ENCODE peak calls at places on chromosomes 13 and 19, in six cellular contexts. P is natural killer cell, D is foreskin fibroblast, K is A549, I is HFF-Myc, C is omental fat pad. Z is an unnamed sample.

GRCh38 chr19:56105090-56105701 is 15.9 kb downstream of the ZNF787 start:
- DNase-seq in P (peak), D (peak), K (peak), I (no peak), C (peak), Z (no peak)

GRCh38 chr13:30576528-30576927 is 41.2 kb upstream of the USPL1 start:
- DNase-seq in P (no peak), D (no peak), K (no peak), I (no peak), C (no peak), Z (no peak)

GRCh38 chr19:50341091-50341564 is 12.0 kb upstream of the KCNC3 start:
- DNase-seq in P (no peak), D (no peak), K (no peak), I (no peak), C (no peak), Z (no peak)

GRCh38 chr19:3760871-3761361 is 576 bp downstream of the APBA3 start:
- DNase-seq in P (no peak), D (no peak), K (no peak), I (no peak), C (no peak), Z (no peak)

GRCh38 chr13:64639206-64639605 is 2590.9 kb downstream of the PCDH9 start:
- DNase-seq in P (no peak), D (peak), K (peak), I (no peak), C (no peak), Z (no peak)

GRCh38 chr13:80141114-80141849 is 199.6 kb downstream of the SPRY2 start:
- DNase-seq in P (no peak), D (peak), K (no peak), I (no peak), C (no peak), Z (no peak)

GRCh38 chr13:113806104-113806471 is 47.1 kb downstream of the TMEM255B start:
- DNase-seq in P (no peak), D (no peak), K (no peak), I (no peak), C (no peak), Z (no peak)

GRCh38 chr19:50661675-50662441 is 12.6 kb downstream of the C19orf81 start:
- DNase-seq in P (no peak), D (no peak), K (no peak), I (no peak), C (no peak), Z (no peak)

GRCh38 chr19:51971624-51972023 is 15.0 kb downstream of the ZNF350 start:
- DNase-seq in P (no peak), D (no peak), K (peak), I (no peak), C (no peak), Z (no peak)

GRCh38 chr19:1823020-1823419 is 10.9 kb upstream of the ATP8B3 start:
- DNase-seq in P (no peak), D (no peak), K (no peak), I (no peak), C (no peak), Z (no peak)

GRCh38 chr13:44806841-44807240 is 182.4 kb downstream of the NUFIP1 start:
- DNase-seq in P (no peak), D (no peak), K (no peak), I (no peak), C (no peak), Z (no peak)

GRCh38 chr13:63299995-63300394 is 1884.3 kb upstream of the PCDH20 start:
- DNase-seq in P (no peak), D (no peak), K (no peak), I (no peak), C (no peak), Z (no peak)

GRCh38 chr19:41811036-41811435 is 14.6 kb downstream of the CEACAM3 start:
- DNase-seq in P (no peak), D (no peak), K (no peak), I (no peak), C (no peak), Z (no peak)

GRCh38 chr13:113548171-113548641 is 36.3 kb upstream of the TFDP1 start:
- DNase-seq in P (no peak), D (no peak), K (no peak), I (no peak), C (no peak), Z (no peak)

GRCh38 chr13:100203696-100204367 is 114.9 kb downstream of the PCCA start:
- DNase-seq in P (no peak), D (peak), K (no peak), I (peak), C (no peak), Z (no peak)

GRCh38 chr13:40563350-40564125 is 102.9 kb downstream of the FOXO1 start:
- DNase-seq in P (no peak), D (no peak), K (no peak), I (no peak), C (no peak), Z (no peak)

GRCh38 chr13:59088716-59089115 is 1075.0 kb downstream of the DIAPH3 start:
- DNase-seq in P (no peak), D (peak), K (no peak), I (no peak), C (no peak), Z (no peak)

GRCh38 chr13:114313061-114313860 is 1.0 kb upstream of the CHAMP1 start:
- DNase-seq in P (no peak), D (no peak), K (peak), I (no peak), C (no peak), Z (no peak)

GRCh38 chr13:112852392-112852791 is 116.6 kb upstream of the MCF2L start:
- DNase-seq in P (no peak), D (no peak), K (no peak), I (no peak), C (no peak), Z (no peak)

GRCh38 chr13:113048766-113049165 is 56.8 kb upstream of the F7 start:
- DNase-seq in P (no peak), D (no peak), K (no peak), I (no peak), C (no peak), Z (no peak)

GRCh38 chr19:51697169-51697776 is 4.1 kb downstream of the SPACA6 start:
- DNase-seq in P (no peak), D (no peak), K (no peak), I (no peak), C (no peak), Z (no peak)

GRCh38 chr13:31540316-31540715 is 199.0 kb upstream of the RXFP2 start:
- DNase-seq in P (no peak), D (no peak), K (no peak), I (no peak), C (no peak), Z (no peak)

GRCh38 chr13:72651196-72651595 is 76.2 kb downstream of the MZT1 start:
- DNase-seq in P (no peak), D (no peak), K (no peak), I (no peak), C (no peak), Z (no peak)

GRCh38 chr19:1399079-1399478 is 2.3 kb downstream of the GAMT start:
- DNase-seq in P (no peak), D (no peak), K (no peak), I (no peak), C (no peak), Z (no peak)

GRCh38 chr19:2624537-2625091 is 77.9 kb downstream of the GNG7 start:
- DNase-seq in P (no peak), D (no peak), K (no peak), I (no peak), C (no peak), Z (no peak)

GRCh38 chr19:10797541-10798256 is 38.3 kb downstream of the TMED1 start:
- DNase-seq in P (peak), D (no peak), K (no peak), I (no peak), C (no peak), Z (no peak)

GRCh38 chr13:100301418-100301817 is 212.5 kb downstream of the PCCA start:
- DNase-seq in P (no peak), D (no peak), K (no peak), I (no peak), C (no peak), Z (no peak)

GRCh38 chr13:24638096-24638495 is 42.1 kb upstream of the ATP12A start:
- DNase-seq in P (no peak), D (no peak), K (no peak), I (no peak), C (no peak), Z (no peak)

GRCh38 chr19:19748249-19748938 is 15.5 kb upstream of the ZNF14 start:
- DNase-seq in P (no peak), D (no peak), K (no peak), I (no peak), C (no peak), Z (no peak)

GRCh38 chr19:35470128-35470527 is 20.1 kb downstream of the KRTDAP start:
- DNase-seq in P (no peak), D (no peak), K (no peak), I (no peak), C (no peak), Z (no peak)

GRCh38 chr19:35474104-35474503 is 16.2 kb downstream of the KRTDAP start:
- DNase-seq in P (no peak), D (no peak), K (no peak), I (no peak), C (no peak), Z (no peak)

GRCh38 chr19:35466259-35466658 is 18.2 kb downstream of the FFAR2 start:
- DNase-seq in P (no peak), D (no peak), K (no peak), I (no peak), C (no peak), Z (no peak)

GRCh38 chr19:35471946-35472345 is 18.3 kb downstream of the KRTDAP start:
- DNase-seq in P (no peak), D (no peak), K (no peak), I (no peak), C (no peak), Z (no peak)

GRCh38 chr19:35468637-35469036 is 20.6 kb downstream of the FFAR2 start:
- DNase-seq in P (peak), D (peak), K (peak), I (no peak), C (no peak), Z (no peak)
- TF ChIP-seq CTCF in P (peak), D (peak), K (peak), I (peak), C (no peak), Z (peak)

GRCh38 chr13:95833126-95833525 is 156.2 kb downstream of the DNAJC3 start:
- DNase-seq in P (no peak), D (no peak), K (no peak), I (no peak), C (no peak), Z (no peak)

GRCh38 chr13:95833713-95834112 is 156.8 kb downstream of the DNAJC3 start:
- DNase-seq in P (no peak), D (no peak), K (peak), I (no peak), C (no peak), Z (no peak)

DNA sequence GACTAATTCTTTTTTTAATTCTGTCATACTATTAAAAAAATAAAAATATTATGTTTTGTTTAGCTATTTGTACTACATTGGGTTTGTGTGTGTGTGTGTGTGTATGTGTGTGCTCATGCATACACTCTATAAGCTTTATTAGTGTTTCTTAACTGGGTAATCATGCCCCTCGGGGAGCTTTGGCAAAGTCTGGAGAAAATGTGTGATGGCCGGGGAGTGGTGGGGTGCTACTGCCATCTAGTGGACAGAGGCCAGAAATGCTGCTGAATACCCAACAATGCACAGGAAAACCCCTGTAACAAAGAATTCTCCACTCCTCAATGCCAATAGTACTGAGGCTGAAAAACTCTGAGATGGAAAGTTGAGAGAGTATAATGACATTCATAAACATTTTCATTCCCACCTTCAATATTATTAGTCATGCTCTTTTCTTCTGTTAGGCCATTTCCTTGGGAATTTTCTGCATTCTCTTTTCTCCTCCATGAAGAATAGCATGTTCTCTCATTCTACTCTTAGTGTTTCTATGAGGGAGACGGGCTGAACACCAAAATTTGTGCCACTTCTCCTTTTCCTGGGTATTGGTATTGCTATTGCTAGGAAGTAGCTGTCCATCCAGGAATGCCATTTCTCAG is 157.3 kb downstream of the DNAJC3 start:
- DNase-seq in P (peak), D (peak), K (peak), I (peak), C (peak), Z (peak)
- TF ChIP-seq CTCF in P (peak), D (peak), K (peak), I (peak), C (peak), Z (peak)

GRCh38 chr19:16117594-16118033 is 5.9 kb downstream of the RAB8A start:
- DNase-seq in P (no peak), D (no peak), K (no peak), I (no peak), C (no peak), Z (no peak)
- TF ChIP-seq CTCF in P (no peak), D (peak), K (no peak), I (no peak), C (no peak), Z (no peak)

GRCh38 chr19:38838208-38838985 is 6.8 kb upstream of the ECH1 start:
- DNase-seq in P (no peak), D (no peak), K (peak), I (no peak), C (no peak), Z (no peak)
- TF ChIP-seq CTCF in P (no peak), D (no peak), K (no peak), I (no peak), C (no peak), Z (no peak)

GRCh38 chr13:26604784-26605183 is 47.3 kb downstream of the WASF3 start:
- DNase-seq in P (no peak), D (no peak), K (no peak), I (no peak), C (no peak), Z (no peak)

GRCh38 chr13:26600345-26600761 is 42.9 kb downstream of the WASF3 start:
- DNase-seq in P (no peak), D (peak), K (no peak), I (no peak), C (no peak), Z (no peak)

GRCh38 chr13:26601669-26602068 is 44.2 kb downstream of the WASF3 start:
- DNase-seq in P (no peak), D (peak), K (no peak), I (peak), C (no peak), Z (no peak)

GRCh38 chr13:26602783-26603182 is 45.3 kb downstream of the WASF3 start:
- DNase-seq in P (no peak), D (no peak), K (no peak), I (no peak), C (no peak), Z (no peak)

DNA sequence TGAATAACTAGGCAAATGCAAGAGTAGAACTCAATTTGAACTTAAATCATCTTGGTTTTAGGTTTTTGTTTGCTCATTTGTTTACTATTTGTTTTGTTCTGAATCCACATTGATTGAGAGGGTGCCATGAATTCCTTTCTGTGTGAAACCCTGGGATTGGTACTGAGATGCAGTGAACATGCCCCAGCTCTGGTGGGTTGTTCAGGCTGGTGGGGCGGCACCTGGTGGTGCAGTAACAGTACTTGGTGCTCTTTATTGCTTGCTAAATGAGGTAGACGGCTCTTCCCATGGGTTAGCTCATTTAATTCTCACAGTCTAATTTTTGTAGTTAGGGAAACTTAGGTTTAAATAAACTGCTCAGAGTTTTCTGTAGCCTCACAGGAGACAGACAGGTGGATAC is 48.4 kb downstream of the WASF3 start:
- DNase-seq in P (no peak), D (no peak), K (peak), I (no peak), C (no peak), Z (no peak)
- TF ChIP-seq CTCF in P (no peak), D (no peak), K (no peak), I (no peak), C (no peak), Z (no peak)

GRCh38 chr19:47540748-47541147 is 25.9 kb upstream of the NAPA start:
- DNase-seq in P (no peak), D (peak), K (peak), I (no peak), C (no peak), Z (peak)
- TF ChIP-seq CTCF in P (no peak), D (peak), K (peak), I (peak), C (no peak), Z (peak)

DNA sequence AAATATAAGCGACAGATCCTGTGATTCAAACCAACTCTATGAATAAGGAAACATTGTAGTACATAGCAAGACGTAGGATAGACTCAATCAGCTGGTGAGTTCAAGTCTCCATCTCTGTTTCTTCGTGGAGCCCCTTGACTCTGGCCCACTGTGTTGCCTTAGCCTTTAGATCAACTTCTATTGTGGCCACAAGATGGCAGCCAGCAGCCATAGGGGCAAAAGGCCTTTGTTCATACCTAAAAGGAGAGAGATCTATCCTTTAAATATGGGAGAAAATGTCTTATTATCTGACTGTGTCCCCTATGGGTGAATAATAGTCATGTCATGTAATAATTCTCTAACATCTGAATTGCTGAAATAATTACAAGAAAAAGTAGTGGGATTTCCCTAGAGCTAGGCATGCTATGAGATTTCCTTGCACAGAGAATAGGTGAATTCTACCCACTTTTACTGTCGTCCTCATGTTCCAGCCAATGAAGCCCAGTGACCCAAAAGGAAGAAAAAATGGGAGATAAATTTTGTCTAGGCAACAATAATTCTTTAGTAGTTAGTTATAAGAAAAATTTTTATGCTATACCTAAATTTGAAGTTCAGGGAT is 129.4 kb downstream of the PCDH20 start:
- DNase-seq in P (no peak), D (no peak), K (peak), I (no peak), C (no peak), Z (no peak)
- TF ChIP-seq CTCF in P (no peak), D (no peak), K (no peak), I (no peak), C (no peak), Z (no peak)

DNA sequence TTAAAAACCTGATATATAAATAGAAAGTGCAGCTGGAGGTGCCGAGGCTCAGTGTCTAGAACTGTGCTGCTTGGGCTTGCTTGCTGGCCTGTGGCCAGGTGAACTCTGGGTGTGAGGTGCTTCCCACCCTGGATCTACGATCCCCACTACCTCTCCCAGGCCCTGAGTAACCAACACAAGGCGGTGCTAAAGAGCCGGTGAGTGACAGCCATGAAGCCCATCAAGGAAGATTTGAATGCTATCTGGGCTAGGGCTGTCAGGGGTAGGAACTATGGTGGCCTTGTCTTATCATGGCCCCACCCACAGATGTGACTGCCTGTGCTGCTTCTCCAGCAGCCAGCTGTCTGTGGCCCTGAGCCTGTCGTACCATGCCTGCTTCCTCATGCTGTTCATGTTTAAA is 25.6 kb upstream of the ZNF91 start:
- DNase-seq in P (no peak), D (no peak), K (no peak), I (no peak), C (no peak), Z (no peak)
- TF ChIP-seq CTCF in P (no peak), D (no peak), K (no peak), I (no peak), C (no peak), Z (no peak)

GRCh38 chr19:15374105-15374651 is 5.4 kb downstream of the AKAP8 start:
- DNase-seq in P (no peak), D (no peak), K (no peak), I (no peak), C (no peak), Z (no peak)

GRCh38 chr19:15374796-15375440 is 4.7 kb downstream of the AKAP8 start:
- DNase-seq in P (no peak), D (no peak), K (no peak), I (no peak), C (no peak), Z (no peak)

GRCh38 chr19:15372891-15373301 is 6.7 kb downstream of the AKAP8 start:
- DNase-seq in P (no peak), D (no peak), K (no peak), I (no peak), C (no peak), Z (no peak)

GRCh38 chr19:15372470-15372869 is 7.1 kb downstream of the AKAP8 start:
- DNase-seq in P (no peak), D (no peak), K (no peak), I (no peak), C (no peak), Z (no peak)

GRCh38 chr19:15373644-15374043 is 5.9 kb downstream of the AKAP8 start:
- DNase-seq in P (no peak), D (no peak), K (no peak), I (no peak), C (no peak), Z (no peak)
- TF ChIP-seq CTCF in P (no peak), D (no peak), K (no peak), I (no peak), C (no peak), Z (no peak)

Z was measured in AG09319.